ENCODE peak calls at places on chromosomes 13 and 19, in four cellular contexts. X is H1, Z is K562, L is GM12891. U is an unnamed sample.

GRCh38 chr19:42369433-42370067 is 20.5 kb downstream of the CNFN start:
- DNase-seq in X (no peak), Z (no peak), L (no peak), U (no peak)

GRCh38 chr13:108944760-108945159 is 315.3 kb downstream of the MYO16 start:
- DNase-seq in X (no peak), Z (no peak), L (no peak), U (no peak)

GRCh38 chr19:48623556-48624066 is 4.3 kb downstream of the SPHK2 start:
- DNase-seq in X (no peak), Z (no peak), L (no peak), U (no peak)

GRCh38 chr19:3471954-3472655 is 8.2 kb downstream of the SMIM24 start:
- DNase-seq in X (peak; percentile 86), Z (peak; percentile 77), L (no peak), U (no peak)

GRCh38 chr13:93889430-93889829 is 590.1 kb downstream of the DCT start:
- DNase-seq in X (no peak), Z (no peak), L (no peak), U (no peak)

GRCh38 chr19:46213156-46213555 is 16.4 kb upstream of the IGFL1 start:
- DNase-seq in X (no peak), Z (no peak), L (no peak), U (no peak)

GRCh38 chr19:51695702-51696315 is 2.7 kb downstream of the SPACA6 start:
- DNase-seq in X (no peak), Z (no peak), L (no peak), U (no peak)

GRCh38 chr19:33759356-33759755 is 37.3 kb upstream of the KCTD15 start:
- DNase-seq in X (no peak), Z (no peak), L (no peak), U (no peak)

GRCh38 chr13:112072531-112073244 is 5.7 kb downstream of the SOX1 start:
- DNase-seq in X (peak; percentile 88), Z (no peak), L (no peak), U (no peak)

GRCh38 chr19:45952691-45953505 is 20.8 kb downstream of the NOVA2 start:
- DNase-seq in X (peak; percentile 96), Z (peak; percentile 88), L (no peak), U (no peak)

GRCh38 chr19:19538077-19538764 is at the start of gene CILP2:
- DNase-seq in X (peak; percentile 96), Z (no peak), L (no peak), U (no peak)

GRCh38 chr13:96474158-96474606 is 384.3 kb downstream of the HS6ST3 start:
- DNase-seq in X (no peak), Z (no peak), L (no peak), U (no peak)

GRCh38 chr13:95153647-95154405 is 147.4 kb downstream of the ABCC4 start:
- DNase-seq in X (no peak), Z (no peak), L (no peak), U (no peak)

GRCh38 chr13:50617134-50617721 is 226.3 kb downstream of the DLEU7 start:
- DNase-seq in X (no peak), Z (no peak), L (no peak), U (no peak)

GRCh38 chr19:15213715-15214381 is 13.1 kb upstream of the NOTCH3 start:
- DNase-seq in X (no peak), Z (no peak), L (no peak), U (no peak)

GRCh38 chr19:19451429-19452240 is 46.2 kb downstream of the GATAD2A start:
- DNase-seq in X (no peak), Z (no peak), L (no peak), U (no peak)

DNA sequence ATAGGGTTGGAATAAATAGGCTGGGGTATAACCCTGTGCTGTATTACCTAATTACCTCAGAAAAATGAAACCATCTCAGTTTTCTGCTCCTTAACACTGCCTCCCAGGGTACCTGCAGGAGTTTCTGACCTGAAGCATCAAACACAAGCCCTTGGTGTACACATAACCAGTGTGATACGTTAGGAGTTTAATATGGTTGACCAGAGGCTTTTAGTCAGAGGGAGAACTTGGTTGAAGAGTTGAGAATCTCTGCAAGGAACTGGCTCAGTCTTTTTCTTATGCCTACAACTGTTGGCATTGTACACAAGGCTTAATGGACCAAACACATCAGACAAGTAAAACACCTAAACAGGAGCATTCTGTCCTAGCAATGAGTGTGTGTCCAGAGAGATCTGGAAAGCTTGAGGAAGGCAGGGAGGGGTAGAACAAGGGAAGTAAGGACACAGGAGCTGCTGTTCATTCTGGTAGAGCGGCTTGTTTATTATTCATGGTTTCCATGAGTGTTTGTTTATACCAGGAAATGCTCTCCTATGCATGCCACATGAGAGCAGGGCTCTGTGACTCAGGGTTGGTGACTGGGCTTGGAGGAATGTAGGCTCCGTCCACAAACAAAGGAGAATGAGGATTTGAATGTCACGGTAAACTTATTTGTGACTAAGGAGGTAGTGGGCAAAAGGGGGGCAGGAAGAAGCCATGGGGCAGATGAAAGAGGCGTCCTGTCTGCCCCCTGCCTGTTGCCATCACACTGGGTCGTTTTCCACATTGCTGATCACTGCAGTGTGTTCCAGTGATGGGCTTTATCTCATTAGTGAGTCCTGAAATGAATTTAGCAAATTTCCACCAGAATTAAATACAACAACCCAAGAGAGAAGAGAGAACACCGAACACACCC is 11.9 kb upstream of the SPATA13 start:
- DNase-seq in X (no peak), Z (no peak), L (no peak), U (no peak)
- TF ChIP-seq TAF1 in X (no peak), Z (no peak), L (no peak), U (no peak)

DNA sequence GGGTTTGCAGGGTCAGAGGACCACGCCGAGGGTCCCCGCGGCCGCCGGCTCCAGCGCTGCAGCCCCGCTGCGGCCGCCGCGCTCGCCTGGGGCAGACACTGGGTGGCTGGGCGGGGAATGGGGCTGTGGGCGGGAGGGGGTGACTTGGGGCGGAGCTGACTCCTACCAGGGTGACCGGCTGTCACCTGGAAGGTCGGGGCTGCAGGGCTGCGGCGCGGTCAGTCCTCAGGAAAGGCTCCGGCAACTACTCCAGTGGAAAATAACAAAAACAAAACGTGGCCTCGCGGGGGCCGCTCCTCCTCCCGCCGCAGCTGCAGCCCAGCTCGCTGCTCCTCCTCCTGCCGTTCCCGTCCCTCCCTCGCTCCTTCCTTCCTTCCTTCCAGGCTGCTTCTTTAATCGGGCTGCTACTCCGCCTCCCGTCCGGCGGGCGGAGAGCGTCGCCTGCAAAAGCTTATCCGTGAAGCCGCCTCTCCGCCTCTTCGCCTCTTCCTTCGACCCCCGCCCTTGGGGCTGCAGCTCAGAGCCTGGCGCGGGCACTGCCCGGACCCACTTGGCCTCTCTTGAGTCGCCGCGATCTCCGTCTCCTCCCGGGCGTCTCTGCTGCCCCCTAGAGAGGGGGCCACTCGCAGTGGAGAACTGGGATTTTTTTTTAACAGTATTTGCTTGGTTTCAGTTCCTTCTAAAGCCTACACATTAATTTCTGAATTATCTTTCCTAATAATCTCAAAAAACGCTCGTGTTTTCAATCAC is at the start of gene TBC1D4:
- DNase-seq in X (no peak), Z (peak; percentile 55), L (peak; percentile 54), U (peak; percentile 59)
- TF ChIP-seq POLR2A in X (peak; percentile 68), Z (no peak), L (no peak), U (peak; percentile 55)

GRCh38 chr19:47598407-47599349 is 10.3 kb upstream of the BICRA start:
- DNase-seq in X (peak; percentile 76), Z (peak; percentile 17), L (no peak), U (no peak)
- TF ChIP-seq POLR2AphosphoS5 in X (no peak), Z (no peak), L (no peak), U (no peak)

DNA sequence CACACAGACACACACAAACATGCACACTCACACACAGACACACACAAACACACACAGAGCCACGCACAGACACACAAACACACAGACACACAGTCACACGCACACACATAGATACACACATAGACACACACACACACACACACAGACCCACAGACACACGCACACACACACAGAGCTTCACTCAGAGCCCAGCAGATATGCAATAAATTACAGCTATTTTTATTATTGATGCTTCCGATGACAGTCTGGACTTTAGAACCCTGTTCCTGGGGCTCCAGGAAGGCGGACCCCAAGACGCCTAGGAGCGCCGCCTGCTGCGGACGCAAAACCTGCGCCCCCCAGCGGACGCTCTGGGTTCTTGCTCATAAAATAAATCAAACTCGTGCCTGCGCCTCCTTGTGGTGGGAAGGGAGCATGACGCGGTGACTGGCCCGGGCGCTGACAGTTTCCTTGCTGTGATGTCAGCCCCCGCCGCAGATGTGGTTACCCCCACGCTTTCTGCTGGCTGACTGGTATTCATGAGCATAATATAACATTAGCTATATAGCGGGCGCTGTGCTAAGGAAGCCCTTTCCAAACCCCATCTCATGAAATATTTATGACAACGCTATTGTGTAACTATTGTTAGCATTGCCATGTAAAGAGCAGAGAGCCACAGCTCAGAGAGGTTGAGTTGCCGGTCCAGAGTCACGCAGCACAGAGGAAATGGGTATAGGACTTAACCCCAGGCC is 64.4 kb upstream of the TM9SF2 start:
- DNase-seq in X (peak; percentile 97), Z (peak; percentile 76), L (no peak), U (no peak)
- TF ChIP-seq TAF1 in X (no peak), Z (no peak), L (no peak), U (no peak)

DNA sequence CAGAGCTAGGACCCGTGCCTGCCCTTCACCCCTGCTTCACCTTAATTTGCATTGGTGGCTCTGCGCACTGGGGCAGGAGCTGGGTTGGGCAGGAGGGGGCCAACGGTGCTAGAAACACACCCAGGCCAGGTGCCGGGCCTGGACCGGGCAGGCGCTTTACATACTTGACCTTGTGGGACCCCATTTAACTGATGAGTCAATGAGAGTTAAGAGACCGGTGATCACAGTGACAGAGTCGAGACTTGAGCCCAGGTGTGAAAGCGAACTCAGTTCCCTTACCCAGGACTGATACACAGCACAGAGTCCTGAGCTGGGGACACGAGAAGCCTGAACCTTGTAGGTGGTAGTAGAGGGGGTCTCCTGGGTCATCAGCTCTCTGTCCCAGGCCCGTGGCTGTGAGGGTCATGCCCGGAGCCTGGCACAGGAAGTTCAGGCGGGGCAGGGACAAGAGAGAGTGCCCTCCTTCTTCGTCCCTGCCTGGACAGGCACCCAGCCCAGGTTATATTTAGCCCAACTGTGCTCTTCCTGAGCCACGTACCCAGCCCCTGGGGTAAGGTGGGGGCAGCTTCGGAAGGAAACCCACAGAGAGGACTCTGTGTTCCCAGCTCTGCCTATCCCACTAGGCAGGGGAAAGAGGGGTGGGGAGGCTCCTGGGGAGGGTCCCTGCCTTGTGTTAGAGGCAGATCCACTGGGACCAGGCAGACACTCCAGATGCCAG is 1.9 kb downstream of the PRX start:
- DNase-seq in X (no peak), Z (no peak), L (no peak), U (no peak)
- TF ChIP-seq POLR2A in X (no peak), Z (no peak), L (no peak), U (no peak)

GRCh38 chr13:45847554-45848224 is 3.9 kb downstream of the SIAH3 start:
- DNase-seq in X (no peak), Z (no peak), L (no peak), U (no peak)
- TF ChIP-seq POLR2AphosphoS5 in X (no peak), Z (no peak), L (no peak), U (no peak)

DNA sequence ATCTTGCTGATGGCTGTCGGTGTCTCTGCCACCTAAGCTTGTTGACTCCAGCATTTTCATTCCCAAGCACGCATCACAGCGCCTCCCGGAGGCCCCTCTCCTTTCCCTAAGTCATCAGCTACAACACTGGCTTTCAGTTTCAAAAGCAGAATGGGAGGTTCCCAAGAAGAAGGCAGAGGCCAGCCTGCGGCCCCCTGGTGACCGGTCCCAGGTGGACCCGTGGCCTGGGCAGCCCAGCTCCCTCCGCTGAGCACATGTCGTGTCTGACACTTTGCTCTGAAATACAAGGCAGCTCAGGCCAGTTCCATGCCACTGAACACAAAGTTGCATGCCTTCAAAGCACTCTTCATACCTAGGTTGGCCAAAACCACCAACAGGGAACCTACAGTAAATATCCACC is 8.5 kb downstream of the MLLT1 start:
- DNase-seq in X (no peak), Z (peak; percentile 58), L (no peak), U (no peak)
- TF ChIP-seq TAF1 in X (no peak), Z (no peak), L (no peak), U (no peak)

GRCh38 chr19:39336483-39336882 is 640 bp upstream of the GMFG start:
- DNase-seq in X (no peak), Z (no peak), L (no peak), U (no peak)
- TF ChIP-seq POLR2A in X (no peak), Z (no peak), L (no peak), U (no peak)

GRCh38 chr13:113296842-113297369 is at the start of gene LAMP1:
- DNase-seq in X (peak; percentile 100), Z (peak; percentile 93), L (peak; percentile 96), U (peak; percentile 96)
- TF ChIP-seq POLR2AphosphoS5 in X (peak; percentile 79), Z (no peak), L (peak; percentile 57), U (no peak)

U was measured in GM12892.